ENCODE peak calls at places on chromosome 13, in nine cellular contexts. J is lower leg skin, F is upper lobe of right lung, I is ascending aorta, R is ovary, Y is heart right ventricle, C is GM13977, P is choroid plexus epithelial cell, K is PC-9. A is an unnamed sample.

GRCh38 chr13:59279024-59279423 is 884.7 kb downstream of the DIAPH3 start:
- DNase-seq in Y (no peak), R (no peak), P (no peak), F (no peak), J (no peak), C (no peak), I (no peak), K (no peak), A (no peak)

GRCh38 chr13:103878891-103879605 is 812.8 kb upstream of the SLC10A2 start:
- DNase-seq in K (no peak), J (no peak), P (peak), F (no peak), Y (no peak), R (no peak), C (no peak), I (no peak), A (no peak)

GRCh38 chr13:91804724-91805123 is 406.3 kb downstream of the GPC5 start:
- DNase-seq in F (no peak), C (no peak), P (no peak), I (no peak), Y (no peak), K (no peak), J (no peak), R (no peak), A (no peak)

GRCh38 chr13:50030315-50030714 is 15.1 kb downstream of the KCNRG start:
- DNase-seq in C (no peak), I (no peak), K (no peak), Y (no peak), P (no peak), J (no peak), F (no peak), R (no peak), A (no peak)

GRCh38 chr13:112573710-112574109 is 14.2 kb downstream of the TUBGCP3 start:
- DNase-seq in F (no peak), J (no peak), Y (no peak), P (no peak), I (no peak), K (no peak), C (no peak), R (no peak), A (no peak)

GRCh38 chr13:114140131-114140908 is 7.9 kb upstream of the RASA3 start:
- DNase-seq in R (no peak), J (no peak), I (no peak), K (no peak), F (no peak), C (no peak), P (no peak), Y (no peak), A (no peak)

GRCh38 chr13:60701919-60702318 is 304.9 kb downstream of the TDRD3 start:
- DNase-seq in I (no peak), K (no peak), R (no peak), J (no peak), Y (no peak), F (no peak), P (no peak), C (no peak), A (no peak)

GRCh38 chr13:93862259-93862658 is 617.2 kb downstream of the DCT start:
- DNase-seq in R (no peak), I (no peak), C (no peak), P (peak), F (no peak), K (no peak), J (no peak), Y (no peak), A (no peak)

GRCh38 chr13:106151056-106151699 is 384.3 kb downstream of the EFNB2 start:
- DNase-seq in Y (no peak), R (no peak), F (no peak), C (no peak), P (peak), J (no peak), K (peak), I (no peak), A (no peak)

GRCh38 chr13:80374453-80374852 is 33.5 kb upstream of the SPRY2 start:
- DNase-seq in Y (peak), K (no peak), F (no peak), P (no peak), R (no peak), I (no peak), C (no peak), J (no peak), A (no peak)

GRCh38 chr13:78192721-78193120 is 274.1 kb upstream of the EDNRB start:
- DNase-seq in I (no peak), J (no peak), R (no peak), F (no peak), C (no peak), Y (no peak), P (peak), K (no peak), A (no peak)

GRCh38 chr13:79267560-79267959 is 138.5 kb downstream of the RBM26 start:
- DNase-seq in C (no peak), K (no peak), Y (no peak), P (no peak), R (no peak), J (no peak), I (no peak), F (no peak), A (no peak)

GRCh38 chr13:63408227-63409202 is 1992.9 kb upstream of the PCDH20 start:
- DNase-seq in R (no peak), P (peak), Y (no peak), K (no peak), C (no peak), I (no peak), J (no peak), F (no peak), A (no peak)

GRCh38 chr13:29589234-29589633 is 6.3 kb downstream of the SLC7A1 start:
- DNase-seq in Y (no peak), C (no peak), R (no peak), I (no peak), K (peak), P (peak), F (no peak), J (no peak), A (no peak)

GRCh38 chr13:29587645-29588044 is 7.8 kb downstream of the SLC7A1 start:
- DNase-seq in F (no peak), R (no peak), I (no peak), C (no peak), Y (no peak), K (no peak), J (no peak), P (peak), A (no peak)

GRCh38 chr13:29593605-29594297 is 1.7 kb downstream of the SLC7A1 start:
- DNase-seq in J (no peak), Y (no peak), K (no peak), R (no peak), P (no peak), F (no peak), C (no peak), I (no peak), A (no peak)

GRCh38 chr13:29591310-29591709 is 4.2 kb downstream of the SLC7A1 start:
- DNase-seq in K (no peak), F (no peak), I (no peak), R (no peak), P (peak), C (no peak), Y (no peak), J (no peak), A (no peak)

DNA sequence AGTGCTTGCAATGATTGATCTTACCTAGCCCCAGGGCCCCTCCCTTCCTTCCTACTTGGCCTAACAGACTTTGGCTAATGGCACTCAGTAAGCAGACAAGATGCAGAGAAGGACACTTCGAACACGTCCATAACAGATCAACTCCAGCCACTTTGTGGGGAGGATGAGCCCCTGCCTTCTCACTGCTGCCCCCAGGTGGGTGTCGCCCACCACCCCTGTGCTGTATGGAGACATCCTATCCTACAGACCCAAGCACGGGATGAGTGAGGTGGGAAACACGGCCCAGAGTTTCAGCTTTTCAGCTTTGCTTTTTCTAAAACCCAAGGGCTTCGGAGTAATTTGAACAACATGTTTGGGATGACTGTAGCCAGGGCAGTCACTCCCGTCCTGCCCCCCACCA is 5.5 kb downstream of the SLC7A1 start:
- DNase-seq in F (no peak), J (no peak), Y (no peak), K (no peak), I (no peak), C (no peak), R (no peak), P (no peak), A (no peak)
- TF ChIP-seq CTCF in F (no peak), J (no peak), Y (no peak), K (no peak), I (no peak), C (no peak), R (no peak), P (peak), A (peak)

GRCh38 chr13:97749174-97749573 is 204.3 kb upstream of the IPO5 start:
- DNase-seq in J (no peak), R (no peak), P (peak), F (no peak), C (no peak), K (peak), I (no peak), Y (no peak), A (no peak)
- TF ChIP-seq CTCF in J (no peak), R (no peak), P (peak), F (no peak), C (peak), K (peak), I (no peak), Y (no peak), A (no peak)

GRCh38 chr13:21625366-21625765 is 21.4 kb upstream of the MICU2 start:
- DNase-seq in R (no peak), I (no peak), F (no peak), P (peak), C (peak), Y (no peak), K (no peak), J (no peak), A (no peak)
- TF ChIP-seq CTCF in R (no peak), I (peak), F (peak), P (peak), C (peak), Y (peak), K (peak), J (no peak), A (peak)

DNA sequence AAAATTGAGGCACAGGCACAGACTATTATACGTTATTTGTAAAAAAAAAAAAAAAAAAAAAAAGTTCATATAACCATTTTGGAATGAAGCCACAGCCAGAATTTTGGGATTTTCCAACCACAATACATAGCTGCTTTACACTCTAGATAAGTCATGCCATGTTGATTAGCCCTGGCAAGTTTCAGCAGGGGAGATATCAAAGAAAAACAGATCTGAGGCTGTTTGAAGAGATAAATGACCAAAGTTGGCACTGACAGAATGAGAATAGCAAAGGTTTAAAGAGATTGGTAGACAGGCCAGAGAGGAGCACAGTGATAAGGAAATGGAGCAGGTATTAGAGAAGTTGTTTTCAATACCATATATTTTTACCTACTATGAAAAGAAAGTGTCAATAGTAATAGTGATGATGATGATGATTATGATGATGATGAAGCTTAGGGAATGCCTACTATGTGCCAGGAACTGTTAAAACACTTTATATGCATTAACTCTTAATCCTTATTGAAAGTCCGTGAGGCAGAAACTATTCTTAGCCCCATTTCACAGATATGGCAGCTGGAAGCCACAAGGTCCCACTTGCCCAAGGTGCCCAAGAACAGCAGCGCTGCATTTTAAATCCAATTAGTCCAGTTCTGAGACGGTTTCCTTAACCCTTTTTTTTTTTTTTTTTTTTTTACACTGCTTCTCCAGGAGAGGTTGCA is 105.5 kb downstream of the MBNL2 start:
- DNase-seq in R (no peak), K (no peak), P (no peak), I (no peak), Y (no peak), J (no peak), C (no peak), F (no peak), A (no peak)
- TF ChIP-seq CTCF in R (no peak), K (no peak), P (no peak), I (no peak), Y (no peak), J (no peak), C (no peak), F (no peak), A (no peak)

GRCh38 chr13:46893820-46894533 is 2.9 kb downstream of the HTR2A start:
- DNase-seq in Y (peak), F (peak), R (peak), I (peak), J (peak), C (peak), P (peak), K (peak), A (peak)
- TF ChIP-seq CTCF in Y (peak), F (peak), R (peak), I (peak), J (peak), C (peak), P (peak), K (peak), A (peak)

DNA sequence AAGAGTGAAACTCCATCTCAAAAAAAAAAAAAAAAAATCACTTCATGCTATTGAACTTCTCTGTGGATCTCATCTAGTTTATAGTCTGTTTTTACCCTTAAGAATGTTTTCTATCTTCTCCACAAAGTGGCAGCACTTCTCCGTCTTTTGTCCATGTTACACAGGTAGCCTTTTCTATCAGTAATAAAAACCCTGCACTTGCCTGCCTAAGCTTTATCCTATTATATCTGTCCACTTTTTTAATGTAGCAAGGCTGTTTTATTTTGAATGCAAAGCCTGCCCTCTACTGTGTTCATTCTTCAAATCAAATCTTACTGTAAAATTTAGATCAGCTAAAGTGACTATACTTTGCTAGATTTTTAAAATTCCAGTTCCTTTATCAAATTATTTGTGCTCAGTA is 124.0 kb downstream of the STOML3 start:
- DNase-seq in I (no peak), K (no peak), R (no peak), J (no peak), Y (no peak), P (peak), F (no peak), C (no peak), A (no peak)
- TF ChIP-seq CTCF in I (no peak), K (no peak), R (no peak), J (no peak), Y (no peak), P (peak), F (no peak), C (no peak), A (peak)

GRCh38 chr13:110108348-110109139 is 198.4 kb downstream of the COL4A1 start:
- DNase-seq in F (peak), C (no peak), K (peak), R (peak), Y (peak), P (peak), I (peak), J (no peak), A (peak)
- TF ChIP-seq CTCF in F (peak), C (peak), K (peak), R (peak), Y (peak), P (peak), I (peak), J (no peak), A (peak)

GRCh38 chr13:20054586-20054985 is 96.1 kb downstream of the ZMYM2 start:
- DNase-seq in J (no peak), Y (no peak), K (no peak), C (no peak), P (no peak), I (no peak), R (no peak), F (no peak), A (no peak)

GRCh38 chr13:20057214-20057613 is 98.7 kb downstream of the ZMYM2 start:
- DNase-seq in J (no peak), K (no peak), P (no peak), F (no peak), R (no peak), Y (no peak), I (no peak), C (no peak), A (no peak)

GRCh38 chr13:20058476-20058875 is 99.9 kb downstream of the ZMYM2 start:
- DNase-seq in J (no peak), Y (no peak), R (no peak), I (no peak), C (no peak), P (no peak), K (no peak), F (no peak), A (no peak)

GRCh38 chr13:20053891-20054290 is 95.4 kb downstream of the ZMYM2 start:
- DNase-seq in F (no peak), R (no peak), P (no peak), I (no peak), C (no peak), K (no peak), J (no peak), Y (no peak), A (no peak)

GRCh38 chr13:20057963-20058362 is 99.4 kb downstream of the ZMYM2 start:
- DNase-seq in R (no peak), C (no peak), K (no peak), P (no peak), I (no peak), Y (no peak), J (no peak), F (no peak), A (no peak)
- TF ChIP-seq CTCF in R (no peak), C (no peak), K (peak), P (peak), I (no peak), Y (no peak), J (no peak), F (no peak), A (peak)

GRCh38 chr13:36818483-36819063 is 449 bp upstream of the RFXAP start:
- DNase-seq in R (no peak), K (no peak), I (no peak), J (no peak), C (peak), F (no peak), Y (no peak), P (no peak), A (no peak)

GRCh38 chr13:36819811-36820140 is 754 bp downstream of the RFXAP start:
- DNase-seq in Y (peak), I (no peak), J (no peak), F (no peak), C (no peak), K (peak), P (peak), R (no peak), A (no peak)

GRCh38 chr13:36820222-36820621 is 1.2 kb downstream of the RFXAP start:
- DNase-seq in F (no peak), C (peak), Y (no peak), J (no peak), K (no peak), R (no peak), I (no peak), P (no peak), A (no peak)

GRCh38 chr13:36819064-36819810 is at the start of gene RFXAP:
- DNase-seq in R (peak), I (peak), F (peak), K (peak), Y (peak), C (peak), P (peak), J (peak), A (peak)

GRCh38 chr13:36817996-36818395 is 1.0 kb upstream of the RFXAP start:
- DNase-seq in Y (no peak), C (no peak), J (no peak), P (no peak), R (no peak), I (no peak), K (no peak), F (no peak), A (no peak)
- TF ChIP-seq CTCF in Y (no peak), C (no peak), J (no peak), P (no peak), R (no peak), I (no peak), K (no peak), F (no peak), A (no peak)

GRCh38 chr13:111046590-111047141 is 68.4 kb upstream of the ARHGEF7 start:
- DNase-seq in I (no peak), R (no peak), C (peak), F (peak), J (peak), K (no peak), P (peak), Y (peak), A (no peak)

GRCh38 chr13:111049791-111050538 is 65.1 kb upstream of the ARHGEF7 start:
- DNase-seq in I (no peak), F (no peak), C (no peak), K (peak), J (peak), P (peak), R (peak), Y (peak), A (no peak)

GRCh38 chr13:111048387-111048786 is 66.7 kb upstream of the ARHGEF7 start:
- DNase-seq in Y (no peak), J (peak), I (no peak), K (no peak), C (no peak), R (no peak), P (no peak), F (no peak), A (no peak)

GRCh38 chr13:111045170-111045569 is 69.9 kb upstream of the ARHGEF7 start:
- DNase-seq in I (peak), K (no peak), P (no peak), R (no peak), F (no peak), J (peak), Y (no peak), C (no peak), A (no peak)

GRCh38 chr13:111047326-111047725 is 67.8 kb upstream of the ARHGEF7 start:
- DNase-seq in Y (no peak), J (peak), R (no peak), P (no peak), I (no peak), K (no peak), F (no peak), C (no peak), A (no peak)
- TF ChIP-seq CTCF in Y (no peak), J (no peak), R (no peak), P (no peak), I (no peak), K (no peak), F (no peak), C (no peak), A (no peak)

A was measured in osteocyte.